ENCODE peak calls at places on chromosomes 16 and 17, in eight cellular contexts. L, W, V, G, N, O, T and B are unnamed samples. For H3K4me1, the result is how much of the 10 kb centered on the place peaks cover.

GRCh38 chr16:75238853-75239371 is 12.5 kb downstream of the BCAR1 start:
- DNase-seq in O (no peak), T (no peak), W (no peak), N (no peak), L (no peak), G (no peak), V (no peak), B (no peak)

GRCh38 chr17:236641-237405 is 55.4 kb upstream of the DOC2B start:
- DNase-seq in V (no peak), T (no peak), O (no peak), N (no peak), G (no peak), L (peak), W (no peak), B (peak)

GRCh38 chr16:69186642-69187386 is at the start of gene SNTB2:
- DNase-seq in G (peak), T (peak), L (peak), O (peak), N (peak), W (peak), V (peak), B (peak)

GRCh38 chr16:69077251-69077650 is 28.2 kb upstream of the HAS3 start:
- DNase-seq in W (no peak), N (peak), O (no peak), V (no peak), G (peak), L (no peak), T (no peak), B (no peak)

GRCh38 chr17:14579716-14580115 is 278.8 kb downstream of the HS3ST3B1 start:
- DNase-seq in O (no peak), N (no peak), L (no peak), V (no peak), T (no peak), G (no peak), W (no peak), B (no peak)

GRCh38 chr16:9094008-9094846 is 2.8 kb downstream of the HAPSTR1 start:
- DNase-seq in T (no peak), G (no peak), L (no peak), O (no peak), N (no peak), W (no peak), V (no peak), B (no peak)

GRCh38 chr17:75878174-75878998 is at the start of gene TRIM47:
- DNase-seq in W (no peak), N (peak), L (peak), G (peak), V (peak), O (peak), T (peak), B (peak)

GRCh38 chr17:39765766-39766165 is 28.0 kb downstream of the GRB7 start:
- DNase-seq in G (no peak), W (no peak), O (no peak), V (no peak), N (no peak), L (no peak), T (no peak), B (no peak)

GRCh38 chr16:12972246-12972645 is 70.8 kb downstream of the SHISA9 start:
- DNase-seq in V (no peak), N (no peak), G (no peak), T (no peak), O (no peak), W (no peak), L (no peak), B (no peak)

GRCh38 chr17:80938556-80938955 is 53.1 kb upstream of the CHMP6 start:
- DNase-seq in L (no peak), N (no peak), O (no peak), V (no peak), G (no peak), W (peak), T (no peak), B (no peak)

GRCh38 chr17:17491031-17491471 is 5.1 kb downstream of the RASD1 start:
- DNase-seq in W (no peak), N (no peak), V (no peak), O (no peak), G (no peak), L (no peak), T (no peak), B (no peak)

GRCh38 chr16:25270577-25270976 is 12.9 kb upstream of the ZKSCAN2 start:
- DNase-seq in V (no peak), W (no peak), T (no peak), N (no peak), O (no peak), G (no peak), L (no peak), B (no peak)

GRCh38 chr17:69609495-69610315 is 195.2 kb downstream of the MAP2K6 start:
- DNase-seq in N (peak), G (peak), V (no peak), O (peak), L (peak), W (no peak), T (no peak), B (peak)

DNA sequence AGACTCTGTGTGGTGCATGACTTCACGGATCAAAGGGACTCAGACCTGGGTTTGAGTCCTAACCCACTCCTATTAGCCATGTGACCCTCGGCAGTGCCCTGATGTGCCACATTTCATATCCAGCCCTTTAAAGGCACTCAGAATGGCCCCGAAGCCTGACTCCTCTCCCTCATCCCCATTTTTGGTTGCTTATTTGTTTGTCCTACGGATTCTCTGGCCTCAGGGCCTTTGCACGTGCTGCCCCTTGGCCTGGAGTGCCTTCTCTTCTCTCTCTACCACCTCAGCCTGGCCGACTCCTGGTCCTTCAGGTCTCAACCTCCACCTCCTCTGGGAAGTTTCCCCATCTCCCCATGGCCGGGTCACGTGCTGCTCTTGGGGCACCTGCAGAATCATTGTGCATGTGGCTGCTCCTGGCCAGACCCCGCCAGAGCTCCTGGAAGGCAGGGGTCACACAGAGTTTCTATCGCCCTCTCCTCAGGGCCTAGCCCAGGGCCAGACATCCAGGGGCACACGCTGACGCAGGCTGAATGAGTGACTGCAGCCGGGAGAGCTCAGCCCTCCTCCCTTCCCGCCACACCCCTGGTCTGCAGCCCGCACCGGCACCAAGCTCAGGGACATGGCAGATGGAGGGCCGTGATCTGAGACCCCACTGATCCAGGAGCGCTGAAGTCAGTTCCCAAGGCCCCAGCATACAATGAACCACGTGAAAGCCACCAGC is 22.0 kb upstream of the CIBAR2 start:
- DNase-seq in W (no peak), O (no peak), L (no peak), G (no peak), N (no peak), V (no peak), T (no peak), B (no peak)
- H3K4me1 ChIP-seq in W (under half), O (under half), L (under half), G (under half), N (under half), V (under half), T (under half), B (under half)

DNA sequence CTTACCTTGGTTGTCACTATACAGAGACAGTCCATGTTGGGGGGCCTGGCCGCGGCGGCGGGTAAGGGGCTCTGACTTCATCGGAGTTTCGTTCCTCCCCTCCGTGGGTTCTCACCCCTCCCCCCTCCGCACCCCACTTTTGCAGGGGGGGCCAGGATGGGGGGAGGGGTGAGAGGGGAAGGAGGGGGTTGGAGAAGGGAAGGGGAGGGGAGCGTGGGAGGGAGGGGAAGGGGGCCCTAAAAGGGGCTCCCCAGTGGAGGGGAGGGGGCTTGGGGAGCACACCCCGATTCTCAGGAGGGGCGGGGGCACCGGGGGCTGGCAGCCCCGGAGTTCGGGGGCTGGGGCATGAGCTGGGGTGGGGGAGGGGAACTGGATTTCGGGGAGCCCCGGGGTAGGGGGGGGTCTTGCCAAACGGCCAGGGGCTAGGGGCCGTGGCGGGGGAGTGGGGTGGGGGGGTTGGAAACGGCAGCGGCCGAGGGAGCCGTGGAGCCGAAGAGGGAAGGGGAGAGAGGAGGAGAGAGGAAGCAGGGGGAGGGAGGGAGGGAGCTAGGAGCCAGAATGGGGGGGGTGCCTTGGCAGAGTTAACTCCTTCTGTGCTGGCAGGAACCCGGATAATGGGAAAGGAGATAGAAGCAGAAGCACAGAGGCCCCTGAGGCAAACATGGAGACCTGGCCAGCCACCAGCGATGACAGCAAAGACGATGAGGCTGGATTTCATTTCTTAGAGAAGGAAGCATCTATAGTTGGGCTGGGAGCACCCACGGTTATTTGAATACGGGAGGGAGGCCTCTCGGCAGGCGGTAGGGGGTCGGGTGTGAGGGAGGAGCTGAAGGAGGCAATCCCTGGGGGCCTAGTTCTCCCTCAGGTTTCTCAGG is 2.3 kb downstream of the DLG4 start:
- DNase-seq in V (no peak), T (no peak), L (peak), N (peak), O (peak), G (peak), W (no peak), B (no peak)
- H3K4me3 ChIP-seq in V (peak), T (peak), L (peak), N (peak), O (peak), G (peak), W (peak), B (peak)

DNA sequence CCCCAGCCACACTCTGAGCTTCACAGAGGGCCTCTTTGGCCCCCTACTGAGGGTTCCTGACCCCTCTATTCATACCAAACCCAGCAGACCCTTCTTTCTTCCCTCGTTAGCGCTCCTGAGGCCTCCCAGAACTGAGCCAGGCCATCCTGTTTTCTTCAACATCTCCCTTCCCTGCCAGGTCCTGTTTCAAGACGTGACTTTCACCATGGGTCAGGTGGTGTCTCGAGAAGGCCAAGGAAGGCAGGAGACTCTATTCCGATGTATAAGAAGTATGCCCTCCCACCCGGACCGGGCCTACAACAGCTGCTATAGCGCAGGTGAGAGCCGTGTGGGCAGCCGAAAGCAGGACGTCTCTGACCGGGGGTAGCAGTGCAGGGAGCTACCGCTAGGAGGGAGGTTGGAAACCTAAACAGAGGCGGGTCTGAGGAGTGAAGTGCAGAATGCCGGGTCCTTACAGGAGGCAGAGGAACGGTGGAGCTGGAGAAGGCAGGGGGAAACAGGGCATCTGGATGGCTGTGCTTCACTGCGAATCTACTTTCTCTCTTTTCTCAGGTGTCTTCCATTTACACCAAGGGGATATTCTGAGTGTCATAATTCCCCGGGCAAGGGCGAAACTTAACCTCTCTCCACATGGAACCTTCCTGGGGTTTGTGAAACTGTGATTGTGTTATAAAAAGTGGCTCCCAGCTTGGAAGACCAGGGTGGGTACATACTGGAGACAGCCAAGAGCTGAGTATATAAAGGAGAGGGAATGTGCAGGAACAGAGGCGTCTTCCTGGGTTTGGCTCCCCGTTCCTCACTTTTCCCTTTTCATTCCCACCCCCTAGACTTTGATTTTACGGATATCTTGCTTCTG is 1.3 kb upstream of the SENP3 start:
- DNase-seq in T (peak), G (peak), L (peak), O (peak), N (peak), W (peak), V (peak), B (peak)
- H3K4me1 ChIP-seq in T (under half), G (under half), L (under half), O (under half), N (half or more), W (under half), V (under half), B (under half)

GRCh38 chr17:3479988-3480387 is 4.2 kb downstream of the ASPA start:
- DNase-seq in N (no peak), T (no peak), L (no peak), O (no peak), G (no peak), W (no peak), V (no peak), B (no peak)

GRCh38 chr17:3475155-3475808 is 515 bp upstream of the ASPA start:
- DNase-seq in G (no peak), W (no peak), O (no peak), T (no peak), N (no peak), V (no peak), L (no peak), B (no peak)

GRCh38 chr17:3472137-3472536 is 518 bp upstream of the SPATA22 start:
- DNase-seq in V (no peak), O (no peak), W (no peak), G (no peak), L (no peak), T (no peak), N (no peak), B (no peak)

GRCh38 chr17:3474212-3474611 is 1.6 kb upstream of the ASPA start:
- DNase-seq in V (no peak), O (no peak), G (no peak), W (no peak), N (no peak), L (peak), T (no peak), B (no peak)

GRCh38 chr17:3475812-3476686 is at the start of gene ASPA:
- DNase-seq in L (no peak), T (no peak), V (no peak), O (no peak), G (peak), N (no peak), W (no peak), B (no peak)
- H3K4me3 ChIP-seq in L (no peak), T (peak), V (peak), O (no peak), G (peak), N (no peak), W (no peak), B (peak)

GRCh38 chr17:60388742-60389141 is 3.2 kb downstream of the USP32 start:
- DNase-seq in G (no peak), O (peak), W (no peak), V (no peak), L (no peak), N (no peak), T (no peak), B (no peak)

GRCh38 chr17:60383379-60383778 is 8.6 kb downstream of the USP32 start:
- DNase-seq in N (no peak), G (no peak), V (no peak), W (no peak), O (no peak), L (no peak), T (no peak), B (no peak)

GRCh38 chr17:60386475-60387058 is 5.4 kb downstream of the USP32 start:
- DNase-seq in O (no peak), N (no peak), T (no peak), L (no peak), W (no peak), V (no peak), G (no peak), B (no peak)

GRCh38 chr17:60387666-60388065 is 4.3 kb downstream of the USP32 start:
- DNase-seq in G (no peak), W (no peak), N (no peak), L (no peak), O (no peak), T (no peak), V (no peak), B (no peak)

DNA sequence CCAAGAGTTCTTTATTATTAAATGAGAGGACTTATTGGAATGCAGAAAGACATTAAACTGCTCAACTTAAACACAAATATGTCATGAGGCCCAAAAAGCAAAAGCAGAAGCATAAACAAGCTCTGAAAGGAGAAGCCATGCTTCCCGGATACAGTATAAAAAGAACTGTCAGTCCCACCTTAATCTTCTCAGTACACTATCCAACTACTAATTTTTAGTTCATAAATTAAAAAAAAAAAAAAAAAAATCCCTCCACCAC is 5.9 kb downstream of the USP32 start:
- DNase-seq in L (no peak), V (no peak), G (no peak), N (no peak), W (no peak), O (no peak), T (no peak), B (no peak)
- H3K4me1 ChIP-seq in L (under half), V (under half), G (under half), N (under half), W (under half), O (under half), T (under half), B (under half)

GRCh38 chr16:58336332-58337089 is 41.7 kb upstream of the PRSS54 start:
- DNase-seq in W (peak), L (peak), N (peak), T (peak), V (peak), G (peak), O (peak), B (peak)

GRCh38 chr16:58338205-58338604 is 43.4 kb upstream of the PRSS54 start:
- DNase-seq in W (no peak), O (no peak), N (no peak), G (no peak), V (no peak), T (no peak), L (no peak), B (no peak)

GRCh38 chr16:58333937-58334336 is 39.1 kb upstream of the PRSS54 start:
- DNase-seq in O (no peak), G (no peak), T (no peak), V (no peak), N (peak), L (peak), W (no peak), B (no peak)

GRCh38 chr16:58339452-58339938 is 44.7 kb upstream of the PRSS54 start:
- DNase-seq in N (no peak), V (no peak), G (no peak), W (no peak), O (peak), T (no peak), L (no peak), B (no peak)

DNA sequence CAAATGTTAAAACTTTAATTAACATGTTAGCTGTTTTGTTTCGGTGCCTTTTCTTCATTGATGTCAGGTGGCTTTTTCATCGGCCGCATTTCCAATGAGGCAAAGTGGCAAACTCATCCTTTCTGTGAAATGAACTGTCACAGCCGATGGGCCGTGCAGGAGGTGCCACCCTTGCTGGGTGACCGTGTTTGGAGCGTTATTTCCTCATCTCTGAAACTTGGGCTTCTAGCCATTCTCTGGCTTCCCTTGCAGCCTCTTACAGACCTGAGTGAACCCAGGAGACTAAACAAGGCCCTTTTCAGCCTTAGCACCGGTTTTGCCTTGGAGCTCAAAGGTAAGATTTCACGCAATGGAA is 42.2 kb upstream of the PRSS54 start:
- DNase-seq in G (no peak), L (no peak), O (no peak), V (no peak), N (peak), W (no peak), T (no peak), B (no peak)
- H3K4me3 ChIP-seq in G (no peak), L (no peak), O (no peak), V (peak), N (no peak), W (no peak), T (peak), B (peak)

GRCh38 chr16:4501071-4501478 is 24.9 kb downstream of the HMOX2 start:
- DNase-seq in V (no peak), T (no peak), L (no peak), N (no peak), W (no peak), G (peak), O (no peak), B (no peak)

GRCh38 chr16:4498546-4499195 is 22.5 kb downstream of the HMOX2 start:
- DNase-seq in T (no peak), L (no peak), N (no peak), V (no peak), G (no peak), O (no peak), W (no peak), B (no peak)

GRCh38 chr16:4499196-4499555 is 23.0 kb downstream of the HMOX2 start:
- DNase-seq in L (no peak), O (no peak), W (no peak), N (no peak), V (no peak), G (no peak), T (no peak), B (no peak)

GRCh38 chr16:4496305-4496704 is 20.1 kb downstream of the HMOX2 start:
- DNase-seq in O (no peak), N (no peak), W (no peak), L (no peak), G (peak), V (no peak), T (no peak), B (no peak)

GRCh38 chr16:4500283-4500682 is 24.1 kb downstream of the HMOX2 start:
- DNase-seq in W (no peak), L (peak), G (peak), T (no peak), V (no peak), N (no peak), O (peak), B (no peak)
- H3K4me1 ChIP-seq in W (under half), L (under half), G (under half), T (under half), V (under half), N (under half), O (under half), B (under half)